ENCODE peak calls at places on chromosome 17, in four cellular contexts. H, M, W and Z are unnamed samples.

GRCh38 chr17:77721823-77722160 is 236.7 kb upstream of the TNRC6C start:
- DNase-seq in W (no peak), H (no peak), M (no peak), Z (no peak)

GRCh38 chr17:39071573-39071972 is 79.9 kb downstream of the PLXDC1 start:
- DNase-seq in H (no peak), W (no peak), M (no peak), Z (no peak)

GRCh38 chr17:40362696-40363479 is 1.6 kb downstream of the GJD3 start:
- DNase-seq in W (peak; percentile 93), M (peak; percentile 66), H (peak; percentile 51), Z (peak; percentile 91)

GRCh38 chr17:2701996-2702741 is 9.4 kb downstream of the CLUH start:
- DNase-seq in H (no peak), M (no peak), W (no peak), Z (no peak)

GRCh38 chr17:30211371-30211770 is 24.1 kb downstream of the SLC6A4 start:
- DNase-seq in M (no peak), W (no peak), H (no peak), Z (no peak)

GRCh38 chr17:1683489-1683888 is 1.2 kb downstream of the PRPF8 start:
- DNase-seq in H (no peak), M (no peak), W (no peak), Z (no peak)

GRCh38 chr17:320809-321385 is 31.7 kb downstream of the RPH3AL start:
- DNase-seq in H (no peak), W (no peak), M (no peak), Z (no peak)

GRCh38 chr17:2158011-2158410 is 103.1 kb downstream of the HIC1 start:
- DNase-seq in W (no peak), H (no peak), M (no peak), Z (no peak)

GRCh38 chr17:45284176-45285140 is 22.6 kb upstream of the SPATA32 start:
- DNase-seq in W (no peak), M (peak; percentile 19), H (peak; percentile 50), Z (no peak)

GRCh38 chr17:32323784-32324590 is 18.0 kb downstream of the C17orf75 start:
- DNase-seq in H (no peak), M (no peak), W (no peak), Z (peak; percentile 37)

GRCh38 chr17:12743046-12743445 is 46.3 kb upstream of the ARHGAP44 start:
- DNase-seq in M (no peak), H (no peak), W (no peak), Z (no peak)

GRCh38 chr17:36641877-36642845 is 40.8 kb downstream of the MRM1 start:
- DNase-seq in W (no peak), H (no peak), M (no peak), Z (peak; percentile 26)

GRCh38 chr17:77555741-77556291 is 402.7 kb upstream of the TNRC6C start:
- DNase-seq in W (no peak), M (no peak), H (peak; percentile 90), Z (no peak)

GRCh38 chr17:81966343-81967243 is 5.6 kb upstream of the NOTUM start:
- DNase-seq in H (no peak), M (no peak), W (no peak), Z (no peak)

GRCh38 chr17:40534431-40535189 is 30.7 kb downstream of the CCR7 start:
- DNase-seq in W (no peak), H (no peak), M (no peak), Z (no peak)

GRCh38 chr17:72376486-72377345 is 255.9 kb downstream of the SOX9 start:
- DNase-seq in H (no peak), W (no peak), M (no peak), Z (no peak)

GRCh38 chr17:13266596-13266995 is 248.8 kb upstream of the ELAC2 start:
- DNase-seq in M (no peak), H (no peak), W (no peak), Z (peak; percentile 4)

GRCh38 chr17:54172654-54173316 is 350.1 kb downstream of the KIF2B start:
- DNase-seq in M (no peak), W (no peak), H (peak; percentile 50), Z (no peak)